ENCODE peak calls at places on chromosomes 1 and 21, in nine cellular contexts. R, W, U, X, A, O, C, P and N are unnamed samples.

GRCh38 chr1:27658951-27659496 is 13.0 kb downstream of the IFI6 start:
- DNase-seq in R (no peak), W (no peak), U (no peak), X (no peak), A (peak), O (no peak), C (peak), P (no peak), N (no peak)

GRCh38 chr1:55318111-55318817 is 103.1 kb upstream of the USP24 start:
- DNase-seq in R (no peak), W (peak), U (no peak), X (no peak), A (no peak), O (no peak), C (no peak), P (no peak), N (no peak)

GRCh38 chr1:94927405-94928175 is 680 bp upstream of the CNN3 start:
- DNase-seq in R (no peak), W (no peak), U (peak), X (no peak), A (peak), O (peak), C (peak), P (no peak), N (no peak)

GRCh38 chr21:29718081-29718815 is 221.5 kb downstream of the GRIK1 start:
- DNase-seq in R (no peak), W (no peak), U (no peak), X (no peak), A (no peak), O (no peak), C (no peak), P (no peak), N (no peak)

GRCh38 chr1:225813250-225813964 is 3.5 kb downstream of the EPHX1 start:
- DNase-seq in R (peak), W (peak), U (peak), X (peak), A (peak), O (no peak), C (no peak), P (no peak), N (peak)

GRCh38 chr1:33292726-33293340 is 28.1 kb downstream of the A3GALT2 start:
- DNase-seq in R (no peak), W (no peak), U (no peak), X (no peak), A (no peak), O (no peak), C (no peak), P (peak), N (no peak)

GRCh38 chr1:69915347-69915746 is 290.0 kb downstream of the LRRC40 start:
- DNase-seq in R (no peak), W (peak), U (no peak), X (no peak), A (no peak), O (no peak), C (no peak), P (no peak), N (no peak)

GRCh38 chr1:245142976-245143375 is 11.8 kb upstream of the KIF26B start:
- DNase-seq in R (no peak), W (no peak), U (no peak), X (no peak), A (no peak), O (no peak), C (no peak), P (peak), N (no peak)

GRCh38 chr1:153246825-153247224 is 12.7 kb upstream of the LORICRIN start:
- DNase-seq in R (no peak), W (no peak), U (no peak), X (no peak), A (no peak), O (no peak), C (no peak), P (no peak), N (no peak)

GRCh38 chr1:17869826-17870225 is 114.7 kb downstream of the ACTL8 start:
- DNase-seq in R (no peak), W (no peak), U (no peak), X (no peak), A (no peak), O (no peak), C (no peak), P (no peak), N (no peak)

GRCh38 chr21:16873581-16873980 is 639.3 kb upstream of the CXADR start:
- DNase-seq in R (no peak), W (no peak), U (no peak), X (no peak), A (no peak), O (no peak), C (no peak), P (no peak), N (no peak)

GRCh38 chr1:119631433-119632102 is 16.5 kb downstream of the ZNF697 start:
- DNase-seq in R (peak), W (peak), U (peak), X (peak), A (peak), O (peak), C (peak), P (peak), N (peak)

GRCh38 chr21:36640260-36641244 is 58.4 kb upstream of the SIM2 start:
- DNase-seq in R (no peak), W (peak), U (no peak), X (no peak), A (no peak), O (no peak), C (no peak), P (no peak), N (no peak)

GRCh38 chr1:77175230-77175844 is 43.9 kb downstream of the PIGK start:
- DNase-seq in R (no peak), W (no peak), U (no peak), X (no peak), A (no peak), O (no peak), C (no peak), P (no peak), N (no peak)

GRCh38 chr1:241600496-241600901 is 39.7 kb downstream of the CHML start:
- DNase-seq in R (no peak), W (no peak), U (no peak), X (no peak), A (no peak), O (no peak), C (no peak), P (no peak), N (no peak)

GRCh38 chr1:24266398-24266941 is 52.7 kb upstream of the GRHL3 start:
- DNase-seq in R (no peak), W (no peak), U (peak), X (no peak), A (no peak), O (no peak), C (no peak), P (no peak), N (no peak)

GRCh38 chr1:247366926-247367325 is 35.3 kb upstream of the ZNF496 start:
- DNase-seq in R (no peak), W (no peak), U (no peak), X (no peak), A (no peak), O (no peak), C (no peak), P (no peak), N (no peak)

GRCh38 chr1:182791464-182792179 is 2.0 kb downstream of the NPL start:
- DNase-seq in R (peak), W (no peak), U (no peak), X (no peak), A (no peak), O (no peak), C (no peak), P (no peak), N (no peak)

GRCh38 chr1:154198756-154199562 is 7.1 kb upstream of the TPM3 start:
- DNase-seq in R (peak), W (peak), U (peak), X (no peak), A (no peak), O (peak), C (no peak), P (no peak), N (no peak)

GRCh38 chr21:36504067-36505058 is 24.4 kb upstream of the CLDN14 start:
- DNase-seq in R (peak), W (peak), U (peak), X (no peak), A (peak), O (peak), C (no peak), P (no peak), N (no peak)

GRCh38 chr21:18986197-18986596 is 582.6 kb upstream of the TMPRSS15 start:
- DNase-seq in R (no peak), W (no peak), U (no peak), X (no peak), A (no peak), O (no peak), C (no peak), P (no peak), N (no peak)

GRCh38 chr1:53112271-53112774 is 30.1 kb downstream of the SLC1A7 start:
- DNase-seq in R (no peak), W (no peak), U (peak), X (no peak), A (no peak), O (no peak), C (no peak), P (no peak), N (no peak)

GRCh38 chr1:205537386-205538018 is 33.0 kb downstream of the CDK18 start:
- DNase-seq in R (no peak), W (no peak), U (no peak), X (no peak), A (peak), O (no peak), C (peak), P (peak), N (no peak)

DNA sequence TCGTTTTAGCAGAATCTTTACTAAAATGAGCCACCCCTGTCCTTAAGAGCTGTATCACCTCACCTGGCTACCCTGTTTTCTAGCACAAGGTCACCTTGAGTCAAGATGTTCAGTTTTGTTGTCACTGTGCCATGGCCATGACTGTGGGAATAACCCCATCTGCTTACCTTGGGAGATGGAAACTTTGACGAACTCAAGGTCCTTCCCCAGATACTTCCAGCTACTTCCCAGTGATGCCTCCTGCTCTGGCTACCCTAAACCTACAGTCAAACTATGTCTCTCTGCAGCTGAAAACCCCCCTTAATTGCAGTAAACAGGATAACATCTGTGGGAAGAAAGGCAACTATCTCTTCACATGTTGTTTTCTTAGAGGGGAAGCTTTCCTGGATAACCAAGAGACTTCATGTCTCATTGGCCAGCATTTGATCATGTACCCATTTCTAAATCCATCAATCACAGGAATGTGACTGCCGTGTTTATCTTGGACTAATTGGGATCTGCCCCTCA is 89.5 kb upstream of the C1orf21 start:
- DNase-seq in R (no peak), W (peak), U (no peak), X (no peak), A (no peak), O (no peak), C (no peak), P (no peak), N (no peak)
- H3K27ac ChIP-seq in R (no peak), W (peak), U (no peak), X (peak), A (peak), O (no peak), C (peak), P (peak), N (peak)

DNA sequence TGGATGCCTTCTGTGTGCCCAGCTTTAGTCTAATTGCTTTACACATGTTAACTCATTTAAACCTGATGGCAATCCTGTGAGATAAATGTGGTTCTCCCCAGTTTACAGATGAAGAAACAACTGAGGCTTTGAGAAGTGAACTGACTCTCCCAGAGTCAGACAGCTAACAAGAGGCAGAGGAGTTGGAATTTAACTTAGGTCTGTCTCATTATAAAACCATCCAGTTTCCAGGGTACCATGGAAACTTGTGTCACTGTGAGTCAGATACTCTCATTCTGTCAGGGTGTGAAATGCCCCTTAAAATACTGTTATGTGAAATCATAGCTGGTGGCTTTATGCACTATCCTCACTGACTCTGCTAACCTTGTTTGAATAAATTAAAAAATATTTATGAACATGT is 206.6 kb downstream of the PBX1 start:
- DNase-seq in R (no peak), W (no peak), U (no peak), X (no peak), A (no peak), O (no peak), C (no peak), P (no peak), N (no peak)
- TF ChIP-seq POLR2A in R (no peak), W (no peak), U (no peak), X (no peak), A (no peak), O (no peak), C (no peak), P (no peak), N (no peak)

GRCh38 chr1:181129771-181130606 is 41.5 kb downstream of the IER5 start:
- DNase-seq in R (peak), W (no peak), U (no peak), X (no peak), A (no peak), O (no peak), C (no peak), P (no peak), N (no peak)

GRCh38 chr1:181126871-181127587 is 38.5 kb downstream of the IER5 start:
- DNase-seq in R (no peak), W (no peak), U (peak), X (peak), A (peak), O (no peak), C (no peak), P (no peak), N (peak)

GRCh38 chr1:181131255-181131901 is 42.9 kb downstream of the IER5 start:
- DNase-seq in R (no peak), W (no peak), U (no peak), X (no peak), A (no peak), O (no peak), C (no peak), P (no peak), N (no peak)

GRCh38 chr1:181127898-181128453 is 39.5 kb downstream of the IER5 start:
- DNase-seq in R (no peak), W (no peak), U (no peak), X (no peak), A (no peak), O (no peak), C (no peak), P (no peak), N (no peak)

GRCh38 chr1:181128592-181129497 is 40.3 kb downstream of the IER5 start:
- DNase-seq in R (peak), W (no peak), U (no peak), X (no peak), A (peak), O (no peak), C (no peak), P (no peak), N (peak)
- TF ChIP-seq POLR2AphosphoS5 in R (no peak), W (no peak), U (no peak), X (no peak), A (no peak), O (no peak), C (no peak), P (no peak), N (no peak)

GRCh38 chr1:192496369-192497056 is 79.1 kb upstream of the RGS1 start:
- DNase-seq in R (no peak), W (no peak), U (no peak), X (no peak), A (no peak), O (no peak), C (no peak), P (no peak), N (no peak)
- H3K27ac ChIP-seq in R (no peak), W (no peak), U (no peak), X (no peak), A (no peak), O (peak), C (no peak), P (no peak), N (no peak)

GRCh38 chr1:109790735-109791494 is 27.2 kb upstream of the EPS8L3 start:
- DNase-seq in R (peak), W (peak), U (peak), X (peak), A (peak), O (no peak), C (no peak), P (peak), N (no peak)
- TF ChIP-seq POLR2A in R (no peak), W (no peak), U (no peak), X (no peak), A (no peak), O (no peak), C (no peak), P (no peak), N (no peak)

GRCh38 chr21:26003428-26003827 is 167.1 kb downstream of the APP start:
- DNase-seq in R (no peak), W (no peak), U (no peak), X (no peak), A (no peak), O (no peak), C (no peak), P (no peak), N (no peak)
- TF ChIP-seq POLR2AphosphoS5 in R (no peak), W (no peak), U (no peak), X (no peak), A (no peak), O (no peak), C (no peak), P (no peak), N (no peak)